ENCODE peak calls at places on chromosomes 5 and 9, in four cellular contexts. One of them, this sample, is unnamed.

GRCh38 chr5:111851616-111852015 is 94.6 kb upstream of the NREP start:
- DNase-seq in GM12878: no peak
- DNase-seq in K562: no peak
- DNase-seq in HepG2: no peak
- DNase-seq in this sample: no peak

GRCh38 chr9:131282688-131283422 is 6.5 kb upstream of the FAM78A start:
- DNase-seq in GM12878: no peak
- DNase-seq in K562: peak; percentile 41
- DNase-seq in HepG2: no peak
- DNase-seq in this sample: no peak

GRCh38 chr9:110971234-110971633 is 67.0 kb downstream of the LPAR1 start:
- DNase-seq in GM12878: no peak
- DNase-seq in K562: no peak
- DNase-seq in HepG2: no peak
- DNase-seq in this sample: no peak

GRCh38 chr9:73969936-73970335 is 527.2 kb upstream of the RORB start:
- DNase-seq in GM12878: no peak
- DNase-seq in K562: no peak
- DNase-seq in HepG2: no peak
- DNase-seq in this sample: no peak

GRCh38 chr9:132068604-132069003 is 11.1 kb downstream of the MED27 start:
- DNase-seq in GM12878: no peak
- DNase-seq in K562: no peak
- DNase-seq in HepG2: no peak
- DNase-seq in this sample: no peak

GRCh38 chr5:14463629-14464028 is 118.0 kb upstream of the OTULINL start:
- DNase-seq in GM12878: no peak
- DNase-seq in K562: peak; percentile 24
- DNase-seq in HepG2: no peak
- DNase-seq in this sample: peak; percentile 25

GRCh38 chr5:56323505-56323904 is 90.4 kb upstream of the ANKRD55 start:
- DNase-seq in GM12878: no peak
- DNase-seq in K562: no peak
- DNase-seq in HepG2: peak; percentile 50
- DNase-seq in this sample: peak; percentile 44

GRCh38 chr9:77158772-77159513 is 18.4 kb upstream of the VPS13A start:
- DNase-seq in GM12878: no peak
- DNase-seq in K562: no peak
- DNase-seq in HepG2: no peak
- DNase-seq in this sample: no peak

GRCh38 chr5:146560205-146560812 is 44.3 kb upstream of the GPR151 start:
- DNase-seq in GM12878: no peak
- DNase-seq in K562: no peak
- DNase-seq in HepG2: no peak
- DNase-seq in this sample: no peak

GRCh38 chr9:122133263-122133983 is 26.2 kb downstream of the NDUFA8 start:
- DNase-seq in GM12878: no peak
- DNase-seq in K562: no peak
- DNase-seq in HepG2: no peak
- DNase-seq in this sample: no peak

GRCh38 chr9:109751253-109751652 is 28.7 kb upstream of the PALM2AKAP2 start:
- DNase-seq in GM12878: no peak
- DNase-seq in K562: no peak
- DNase-seq in HepG2: peak; percentile 49
- DNase-seq in this sample: no peak

GRCh38 chr5:177301503-177302165 is 1.9 kb downstream of the RAB24 start:
- DNase-seq in GM12878: no peak
- DNase-seq in K562: no peak
- DNase-seq in HepG2: no peak
- DNase-seq in this sample: no peak

GRCh38 chr5:173628501-173628900 is 12.1 kb upstream of the BOD1 start:
- DNase-seq in GM12878: no peak
- DNase-seq in K562: no peak
- DNase-seq in HepG2: no peak
- DNase-seq in this sample: no peak

GRCh38 chr9:107138261-107138992 is 144.7 kb upstream of the RAD23B start:
- DNase-seq in GM12878: no peak
- DNase-seq in K562: no peak
- DNase-seq in HepG2: no peak
- DNase-seq in this sample: no peak

GRCh38 chr9:15966471-15966870 is 413.6 kb downstream of the CCDC171 start:
- DNase-seq in GM12878: no peak
- DNase-seq in K562: no peak
- DNase-seq in HepG2: no peak
- DNase-seq in this sample: no peak

GRCh38 chr5:116444373-116445058 is 130.1 kb downstream of the SEMA6A start:
- DNase-seq in GM12878: no peak
- DNase-seq in K562: no peak
- DNase-seq in HepG2: no peak
- DNase-seq in this sample: no peak

GRCh38 chr9:36316049-36316448 is 57.8 kb upstream of the GNE start:
- DNase-seq in GM12878: no peak
- DNase-seq in K562: no peak
- DNase-seq in HepG2: no peak
- DNase-seq in this sample: no peak

GRCh38 chr9:89278997-89279739 is 31.8 kb upstream of the CKS2 start:
- DNase-seq in GM12878: no peak
- DNase-seq in K562: peak; percentile 33
- DNase-seq in HepG2: peak; percentile 45
- DNase-seq in this sample: peak; percentile 41

GRCh38 chr9:96604005-96604320 is 15.7 kb downstream of the CDC14B start:
- DNase-seq in GM12878: no peak
- DNase-seq in K562: no peak
- DNase-seq in HepG2: no peak
- DNase-seq in this sample: no peak

GRCh38 chr5:160306711-160307110 is 5.7 kb downstream of the CCNJL start:
- DNase-seq in GM12878: no peak
- DNase-seq in K562: no peak
- DNase-seq in HepG2: no peak
- DNase-seq in this sample: no peak

GRCh38 chr9:137791947-137792346 is 85.6 kb upstream of the CACNA1B start:
- DNase-seq in GM12878: no peak
- DNase-seq in K562: no peak
- DNase-seq in HepG2: no peak
- DNase-seq in this sample: no peak

GRCh38 chr9:136762915-136763648 is 1.2 kb downstream of the LCN15 start:
- DNase-seq in GM12878: no peak
- DNase-seq in K562: peak; percentile 91
- DNase-seq in HepG2: peak; percentile 30
- DNase-seq in this sample: peak; percentile 49

GRCh38 chr5:135315394-135315793 is 83.6 kb downstream of the MACROH2A1 start:
- DNase-seq in GM12878: no peak
- DNase-seq in K562: peak; percentile 27
- DNase-seq in HepG2: no peak
- DNase-seq in this sample: no peak

GRCh38 chr5:83567741-83568530 is 96.4 kb downstream of the VCAN start:
- DNase-seq in GM12878: no peak
- DNase-seq in K562: no peak
- DNase-seq in HepG2: peak; percentile 6
- DNase-seq in this sample: no peak

GRCh38 chr9:133815781-133816180 is 77.6 kb upstream of the SARDH start:
- DNase-seq in GM12878: no peak
- DNase-seq in K562: no peak
- DNase-seq in HepG2: no peak
- DNase-seq in this sample: no peak

GRCh38 chr9:135797507-135798302 is 95.7 kb downstream of the KCNT1 start:
- DNase-seq in GM12878: no peak
- DNase-seq in K562: peak; percentile 74
- DNase-seq in HepG2: no peak
- DNase-seq in this sample: peak; percentile 62

GRCh38 chr5:55441107-55441771 is 93.5 kb downstream of the PLPP1 start:
- DNase-seq in GM12878: no peak
- DNase-seq in K562: no peak
- DNase-seq in HepG2: no peak
- DNase-seq in this sample: no peak

GRCh38 chr5:1514027-1514818 is 9.5 kb downstream of the LPCAT1 start:
- DNase-seq in GM12878: no peak
- DNase-seq in K562: no peak
- DNase-seq in HepG2: no peak
- DNase-seq in this sample: no peak

GRCh38 chr9:109600142-109600541 is 102.0 kb upstream of the PTPN3 start:
- DNase-seq in GM12878: no peak
- DNase-seq in K562: peak; percentile 6
- DNase-seq in HepG2: no peak
- DNase-seq in this sample: no peak

GRCh38 chr5:154857534-154858250 is 735 bp upstream of the CNOT8 start:
- DNase-seq in GM12878: peak; percentile 62
- DNase-seq in K562: peak; percentile 95
- DNase-seq in HepG2: peak; percentile 93
- DNase-seq in this sample: peak; percentile 90

GRCh38 chr5:153168226-153168625 is 322.2 kb upstream of the GRIA1 start:
- DNase-seq in GM12878: no peak
- DNase-seq in K562: no peak
- DNase-seq in HepG2: no peak
- DNase-seq in this sample: no peak

GRCh38 chr9:10690546-10690945 is 77.7 kb upstream of the PTPRD start:
- DNase-seq in GM12878: no peak
- DNase-seq in K562: no peak
- DNase-seq in HepG2: no peak
- DNase-seq in this sample: no peak

GRCh38 chr9:93620041-93620506 is 43.7 kb downstream of the PHF2 start:
- DNase-seq in GM12878: no peak
- DNase-seq in K562: no peak
- DNase-seq in HepG2: peak; percentile 9
- DNase-seq in this sample: no peak

GRCh38 chr9:124869986-124870560 is 8.1 kb downstream of the ARPC5L start:
- DNase-seq in GM12878: peak; percentile 61
- DNase-seq in K562: peak; percentile 85
- DNase-seq in HepG2: peak; percentile 49
- DNase-seq in this sample: no peak

GRCh38 chr9:92728831-92729734 is 35.5 kb downstream of the BICD2 start:
- DNase-seq in GM12878: no peak
- DNase-seq in K562: no peak
- DNase-seq in HepG2: peak; percentile 16
- DNase-seq in this sample: no peak

GRCh38 chr9:14205463-14205862 is 108.5 kb downstream of the NFIB start:
- DNase-seq in GM12878: no peak
- DNase-seq in K562: no peak
- DNase-seq in HepG2: no peak
- DNase-seq in this sample: peak; percentile 48

GRCh38 chr9:129343697-129344375 is 165.8 kb upstream of the IER5L start:
- DNase-seq in GM12878: no peak
- DNase-seq in K562: no peak
- DNase-seq in HepG2: peak; percentile 97
- DNase-seq in this sample: no peak

GRCh38 chr5:50655810-50656205 is 10.6 kb upstream of the PARP8 start:
- DNase-seq in GM12878: no peak
- DNase-seq in K562: no peak
- DNase-seq in HepG2: no peak
- DNase-seq in this sample: no peak

GRCh38 chr5:141822134-141822533 is 56.1 kb downstream of the PCDH1 start:
- DNase-seq in GM12878: no peak
- DNase-seq in K562: no peak
- DNase-seq in HepG2: no peak
- DNase-seq in this sample: no peak

GRCh38 chr5:141824717-141825116 is 53.5 kb downstream of the PCDH1 start:
- DNase-seq in GM12878: no peak
- DNase-seq in K562: no peak
- DNase-seq in HepG2: no peak
- DNase-seq in this sample: no peak

GRCh38 chr5:141823056-141823455 is 55.2 kb downstream of the PCDH1 start:
- DNase-seq in GM12878: no peak
- DNase-seq in K562: no peak
- DNase-seq in HepG2: no peak
- DNase-seq in this sample: no peak

GRCh38 chr5:141825241-141825671 is 53.0 kb downstream of the PCDH1 start:
- DNase-seq in GM12878: no peak
- DNase-seq in K562: no peak
- DNase-seq in HepG2: no peak
- DNase-seq in this sample: no peak

GRCh38 chr5:141821430-141821925 is 56.7 kb downstream of the PCDH1 start:
- DNase-seq in GM12878: no peak
- DNase-seq in K562: peak; percentile 55
- DNase-seq in HepG2: no peak
- DNase-seq in this sample: peak; percentile 27
- TF ChIP-seq POLR2AphosphoS2 in GM12878: no peak
- TF ChIP-seq POLR2AphosphoS2 in K562: no peak
- TF ChIP-seq POLR2AphosphoS2 in HepG2: no peak
- TF ChIP-seq POLR2AphosphoS2 in this sample: no peak

GRCh38 chr9:101778332-101778731 is 39.9 kb upstream of the GRIN3A start:
- DNase-seq in GM12878: no peak
- DNase-seq in K562: no peak
- DNase-seq in HepG2: no peak
- DNase-seq in this sample: no peak
- TF ChIP-seq POLR2A in GM12878: no peak
- TF ChIP-seq POLR2A in K562: no peak
- TF ChIP-seq POLR2A in HepG2: no peak
- TF ChIP-seq POLR2A in this sample: no peak

DNA sequence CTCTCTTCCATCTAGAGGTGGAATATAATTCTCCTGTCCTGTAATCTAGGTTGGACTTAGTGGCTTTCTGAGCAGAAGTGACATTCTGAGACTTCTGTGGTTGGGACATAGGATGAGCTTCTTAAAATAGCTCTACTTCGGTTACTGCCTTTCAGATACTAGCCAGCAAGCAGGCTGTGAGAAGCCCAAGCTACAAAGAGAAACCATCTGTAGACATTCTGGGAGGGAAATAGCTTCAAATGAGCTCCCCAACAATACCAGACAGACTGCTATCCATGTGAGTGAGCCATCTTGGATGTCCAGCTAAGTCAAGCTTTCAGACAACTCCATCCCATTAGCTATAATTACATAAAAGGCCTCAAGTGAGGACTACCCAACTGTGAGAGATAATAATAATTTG is 568.9 kb downstream of the DMRTA1 start:
- DNase-seq in GM12878: no peak
- DNase-seq in K562: no peak
- DNase-seq in HepG2: no peak
- DNase-seq in this sample: no peak
- TF ChIP-seq POLR2AphosphoS2 in GM12878: no peak
- TF ChIP-seq POLR2AphosphoS2 in K562: no peak
- TF ChIP-seq POLR2AphosphoS2 in HepG2: no peak
- TF ChIP-seq POLR2AphosphoS2 in this sample: no peak

GRCh38 chr5:73625314-73625904 is 587 bp upstream of the ARHGEF28 start:
- DNase-seq in GM12878: no peak
- DNase-seq in K562: no peak
- DNase-seq in HepG2: no peak
- DNase-seq in this sample: no peak

GRCh38 chr5:73624888-73625287 is 1.1 kb upstream of the ARHGEF28 start:
- DNase-seq in GM12878: no peak
- DNase-seq in K562: no peak
- DNase-seq in HepG2: no peak
- DNase-seq in this sample: no peak

GRCh38 chr5:73629456-73629855 is 3.5 kb downstream of the ARHGEF28 start:
- DNase-seq in GM12878: no peak
- DNase-seq in K562: no peak
- DNase-seq in HepG2: no peak
- DNase-seq in this sample: no peak

GRCh38 chr5:73625905-73626811 is at the start of gene ARHGEF28:
- DNase-seq in GM12878: no peak
- DNase-seq in K562: no peak
- DNase-seq in HepG2: peak; percentile 49
- DNase-seq in this sample: peak; percentile 73

GRCh38 chr5:73626814-73627313 is 868 bp downstream of the ARHGEF28 start:
- DNase-seq in GM12878: no peak
- DNase-seq in K562: no peak
- DNase-seq in HepG2: no peak
- DNase-seq in this sample: no peak
- TF ChIP-seq POLR2A in GM12878: no peak
- TF ChIP-seq POLR2A in K562: no peak
- TF ChIP-seq POLR2A in HepG2: no peak
- TF ChIP-seq POLR2A in this sample: no peak